ENCODE peak calls at places on chromosomes 4 and X, in ten cellular contexts. N is AG09319; J is H9; F is activated T-cell treated with anti-CD3 and anti-CD28 coated beads, Interleukin-2, amount 50 U/mL, for 72 hours; S is colonic mucosa; I is Kasumi-1; Z is stimulated activated CD4-positive, alpha-beta T cell treated with anti-CD3 and anti-CD28 coated beads, Interleukin-4, amount 100 ng/mL, for 24 hours; X is T-helper 1 cell; D is lower leg skin; E is HFFc6. O is an unnamed sample.

GRCh38 chr4:94758141-94758699 is 465 bp downstream of the BMPR1B start:
- DNase-seq in Z (no peak), F (no peak), N (no peak), J (peak; percentile 81), X (no peak), D (no peak), E (no peak), S (peak; percentile 21), I (no peak), O (no peak)

GRCh38 chr4:130026185-130026584 is 930.2 kb downstream of the C4orf33 start:
- DNase-seq in J (peak; percentile 97), E (no peak), D (no peak), I (no peak), Z (no peak), X (no peak), N (no peak), S (no peak), F (no peak), O (no peak)

GRCh38 chr4:48269861-48270515 is 350 bp upstream of the TEC start:
- DNase-seq in E (peak; percentile 62), F (peak; percentile 91), D (peak; percentile 92), Z (peak; percentile 90), X (peak; percentile 76), I (peak; percentile 99), N (peak; percentile 44), S (peak; percentile 97), J (peak; percentile 96), O (peak; percentile 94)

GRCh38 chr4:123102897-123103489 is 180.6 kb upstream of the NUDT6 start:
- DNase-seq in J (no peak), X (no peak), E (peak; percentile 46), N (peak; percentile 24), D (no peak), Z (no peak), F (no peak), S (no peak), I (peak; percentile 78), O (peak; percentile 56)

GRCh38 chr4:169756971-169757574 is 671 bp downstream of the HPF1 start:
- DNase-seq in J (no peak), X (no peak), N (no peak), Z (no peak), E (no peak), F (no peak), D (no peak), I (peak; percentile 20), S (no peak), O (peak; percentile 29)

GRCh38 chrX:9048801-9049200 is 14.9 kb upstream of the FAM9B start:
- DNase-seq in X (no peak), D (no peak), Z (no peak), E (no peak), J (no peak), F (no peak), I (no peak), N (no peak), S (no peak), O (no peak)

GRCh38 chr4:161987611-161988010 is 176.2 kb downstream of the FSTL5 start:
- DNase-seq in F (no peak), E (no peak), N (no peak), S (no peak), Z (no peak), J (no peak), D (no peak), I (no peak), X (no peak), O (no peak)

GRCh38 chrX:111581086-111581485 is 69.6 kb downstream of the SERTM2 start:
- DNase-seq in J (no peak), N (no peak), F (no peak), E (no peak), D (no peak), I (peak; percentile 1), Z (no peak), S (no peak), X (no peak), O (no peak)

GRCh38 chr4:66252291-66252690 is 582.0 kb upstream of the EPHA5 start:
- DNase-seq in N (no peak), X (no peak), Z (no peak), D (no peak), F (no peak), E (no peak), S (no peak), J (no peak), I (peak; percentile 6), O (no peak)

GRCh38 chr4:108036252-108036651 is 46.6 kb downstream of the HADH start:
- DNase-seq in E (no peak), F (peak; percentile 76), Z (peak; percentile 72), D (no peak), I (no peak), J (no peak), S (no peak), X (peak; percentile 21), N (no peak), O (no peak)

GRCh38 chrX:12360389-12360788 is 222.1 kb downstream of the FRMPD4 start:
- DNase-seq in F (no peak), S (no peak), N (peak; percentile 18), I (no peak), J (no peak), D (no peak), Z (no peak), X (no peak), E (peak; percentile 58), O (no peak)

GRCh38 chr4:56727150-56727549 is 46.1 kb upstream of the HOPX start:
- DNase-seq in E (no peak), F (no peak), S (no peak), I (no peak), Z (no peak), D (no peak), J (no peak), X (no peak), N (no peak), O (no peak)

GRCh38 chrX:7485041-7485440 is 337.1 kb upstream of the PUDP start:
- DNase-seq in Z (no peak), N (no peak), E (no peak), D (no peak), I (no peak), J (no peak), S (no peak), X (no peak), F (no peak), O (no peak)